ENCODE peak calls at places on chromosomes 2 and 18, in five cellular contexts. S, D, C, W and X are unnamed samples.

GRCh38 chr18:70335892-70336726 is 47.3 kb downstream of the SOCS6 start:
- DNase-seq in W (no peak), S (no peak), D (no peak), C (no peak), X (no peak)

GRCh38 chr18:46264255-46264654 is 160.1 kb downstream of the HAUS1 start:
- DNase-seq in D (no peak), C (no peak), S (no peak), W (peak; percentile 37), X (peak; percentile 95)

GRCh38 chr2:28408764-28409599 is 16.3 kb downstream of the FOSL2 start:
- DNase-seq in S (peak; percentile 59), W (no peak), D (peak; percentile 95), C (peak; percentile 93), X (no peak)

GRCh38 chr2:207126724-207127314 is 38.9 kb downstream of the KLF7 start:
- DNase-seq in W (no peak), C (peak; percentile 26), S (no peak), D (no peak), X (no peak)

GRCh38 chr2:195710407-195710806 is 53.4 kb downstream of the SLC39A10 start:
- DNase-seq in S (no peak), C (no peak), D (no peak), W (no peak), X (no peak)

GRCh38 chr2:178271629-178272333 is 77.5 kb downstream of the OSBPL6 start:
- DNase-seq in C (no peak), D (no peak), W (no peak), S (no peak), X (no peak)

GRCh38 chr2:237615631-237616249 is 11.6 kb upstream of the LRRFIP1 start:
- DNase-seq in D (no peak), W (no peak), S (no peak), C (no peak), X (no peak)

GRCh38 chr2:86286518-86286917 is 50.9 kb downstream of the REEP1 start:
- DNase-seq in S (no peak), W (no peak), C (no peak), D (no peak), X (no peak)

GRCh38 chr2:27989149-27989548 is 98.6 kb downstream of the BABAM2 start:
- DNase-seq in D (no peak), S (no peak), W (no peak), C (no peak), X (no peak)

GRCh38 chr18:21740724-21741510 is at the start of gene MIB1:
- DNase-seq in D (peak; percentile 99), S (no peak), C (peak; percentile 35), W (peak; percentile 85), X (peak; percentile 99)

GRCh38 chr2:189066037-189066436 is 91.9 kb downstream of the COL3A1 start:
- DNase-seq in D (no peak), W (no peak), C (no peak), S (no peak), X (no peak)

GRCh38 chr2:200040251-200040650 is 84.9 kb downstream of the MAIP1 start:
- DNase-seq in C (no peak), D (no peak), W (no peak), S (no peak), X (no peak)

GRCh38 chr18:59908790-59909189 is 9.0 kb downstream of the PMAIP1 start:
- DNase-seq in D (no peak), C (no peak), W (no peak), S (no peak), X (no peak)

GRCh38 chr2:7203056-7203467 is 285.9 kb downstream of the RNF144A start:
- DNase-seq in C (peak; percentile 24), W (peak; percentile 45), S (peak; percentile 26), D (no peak), X (peak; percentile 62)

GRCh38 chr2:201907128-201907886 is 101.0 kb downstream of the CDK15 start:
- DNase-seq in C (no peak), D (no peak), S (no peak), W (no peak), X (peak; percentile 98)

GRCh38 chr18:44731866-44732555 is 51.3 kb downstream of the SETBP1 start:
- DNase-seq in D (no peak), C (no peak), S (no peak), W (no peak), X (no peak)

GRCh38 chr2:85911836-85912692 is 23.3 kb upstream of the ST3GAL5 start:
- DNase-seq in S (no peak), C (no peak), D (no peak), W (no peak), X (no peak)

GRCh38 chr2:72973566-72974435 is 56.5 kb downstream of the EMX1 start:
- DNase-seq in C (peak; percentile 85), S (no peak), W (peak; percentile 95), D (peak; percentile 65), X (peak; percentile 80)

GRCh38 chr18:51068111-51068510 is 38.1 kb downstream of the SMAD4 start:
- DNase-seq in S (no peak), W (no peak), C (peak; percentile 39), D (no peak), X (no peak)

GRCh38 chr2:75564026-75564688 is 3.4 kb upstream of the EVA1A start:
- DNase-seq in S (no peak), W (no peak), D (no peak), C (no peak), X (no peak)

GRCh38 chr2:176172748-176173586 is 15.5 kb upstream of the HOXD1 start:
- DNase-seq in W (no peak), S (no peak), C (no peak), D (no peak), X (no peak)

GRCh38 chr2:215416656-215417055 is 19.2 kb downstream of the FN1 start:
- DNase-seq in D (no peak), W (no peak), S (no peak), C (no peak), X (no peak)

GRCh38 chr2:27888790-27889189 is 1.4 kb downstream of the RBKS start:
- DNase-seq in D (no peak), W (no peak), C (no peak), S (no peak), X (no peak)

GRCh38 chr2:25586726-25587144 is 86.6 kb downstream of the DTNB start:
- DNase-seq in S (no peak), W (peak; percentile 36), D (no peak), C (no peak), X (no peak)

GRCh38 chr18:58034370-58034769 is 9.7 kb upstream of the NEDD4L start:
- DNase-seq in C (no peak), S (no peak), D (no peak), W (no peak), X (no peak)

GRCh38 chr2:173077506-173078177 is 2.0 kb downstream of the MAP3K20 start:
- DNase-seq in W (no peak), C (no peak), D (no peak), S (no peak), X (no peak)

GRCh38 chr18:11407900-11408299 is 201.5 kb upstream of the SLC35G4 start:
- DNase-seq in D (no peak), C (peak; percentile 29), S (no peak), W (no peak), X (no peak)